ENCODE peak calls at places on chromosomes 1 and 21, in nine cellular contexts. W, I, C, Q, S, D, P, O and G are unnamed samples.

GRCh38 chr1:234188454-234188792 is 184.8 kb upstream of the COA6 start:
- DNase-seq in W (no peak), I (no peak), C (no peak), Q (no peak), S (no peak), D (no peak), P (no peak), O (peak), G (no peak)

GRCh38 chr1:196607940-196608339 is 300 bp downstream of the KCNT2 start:
- DNase-seq in W (no peak), I (no peak), C (no peak), Q (no peak), S (no peak), D (no peak), P (no peak), O (no peak), G (no peak)

GRCh38 chr1:227124461-227124860 is 184.4 kb downstream of the COQ8A start:
- DNase-seq in W (peak), I (no peak), C (no peak), Q (no peak), S (no peak), D (no peak), P (no peak), O (no peak), G (no peak)

GRCh38 chr1:241640149-241640866 is at the start of the genes CHML and OPN3:
- DNase-seq in W (peak), I (peak), C (peak), Q (no peak), S (peak), D (peak), P (peak), O (peak), G (peak)

GRCh38 chr21:46401186-46401910 is 57.3 kb upstream of the DIP2A start:
- DNase-seq in W (no peak), I (no peak), C (no peak), Q (no peak), S (no peak), D (no peak), P (peak), O (no peak), G (no peak)

GRCh38 chr1:29245876-29246275 is 9.6 kb downstream of the PTPRU start:
- DNase-seq in W (no peak), I (peak), C (no peak), Q (no peak), S (peak), D (no peak), P (no peak), O (no peak), G (no peak)

GRCh38 chr1:93807301-93807930 is 71.6 kb downstream of the DNTTIP2 start:
- DNase-seq in W (peak), I (no peak), C (no peak), Q (no peak), S (no peak), D (no peak), P (no peak), O (no peak), G (no peak)

GRCh38 chr1:28926629-28927441 is 12.5 kb downstream of the EPB41 start:
- DNase-seq in W (no peak), I (no peak), C (no peak), Q (no peak), S (no peak), D (peak), P (no peak), O (no peak), G (peak)

GRCh38 chr1:204711103-204711946 is 25.8 kb upstream of the LRRN2 start:
- DNase-seq in W (no peak), I (no peak), C (no peak), Q (no peak), S (no peak), D (no peak), P (no peak), O (no peak), G (no peak)

GRCh38 chr1:14599787-14600186 is 1.3 kb downstream of the KAZN start:
- DNase-seq in W (no peak), I (no peak), C (no peak), Q (no peak), S (no peak), D (no peak), P (no peak), O (no peak), G (peak)
- H3K4me3 ChIP-seq in W (peak), I (peak), C (peak), Q (no peak), S (no peak), D (no peak), P (no peak), O (no peak), G (peak)

GRCh38 chr1:183810756-183811155 is 5.8 kb downstream of the RGL1 start:
- DNase-seq in W (no peak), I (no peak), C (no peak), Q (no peak), S (no peak), D (no peak), P (no peak), O (no peak), G (no peak)

GRCh38 chr1:183807549-183808168 is 2.7 kb downstream of the RGL1 start:
- DNase-seq in W (peak), I (no peak), C (no peak), Q (peak), S (peak), D (no peak), P (no peak), O (no peak), G (peak)

GRCh38 chr1:183806650-183807049 is 1.7 kb downstream of the RGL1 start:
- DNase-seq in W (no peak), I (no peak), C (no peak), Q (no peak), S (no peak), D (no peak), P (no peak), O (no peak), G (no peak)

GRCh38 chr1:183810172-183810571 is 5.3 kb downstream of the RGL1 start:
- DNase-seq in W (peak), I (no peak), C (no peak), Q (no peak), S (no peak), D (no peak), P (no peak), O (no peak), G (no peak)

GRCh38 chr1:183808296-183809027 is 3.5 kb downstream of the RGL1 start:
- DNase-seq in W (no peak), I (no peak), C (no peak), Q (no peak), S (no peak), D (no peak), P (no peak), O (no peak), G (no peak)
- H3K4me3 ChIP-seq in W (no peak), I (no peak), C (no peak), Q (peak), S (no peak), D (no peak), P (peak), O (no peak), G (peak)

GRCh38 chr1:109983380-109984189 is 980 bp upstream of the AHCYL1 start:
- DNase-seq in W (no peak), I (no peak), C (no peak), Q (no peak), S (no peak), D (no peak), P (no peak), O (no peak), G (no peak)

GRCh38 chr1:109985251-109986053 is 887 bp downstream of the AHCYL1 start:
- DNase-seq in W (no peak), I (no peak), C (no peak), Q (no peak), S (no peak), D (no peak), P (no peak), O (no peak), G (no peak)

GRCh38 chr1:109986054-109986444 is 1.5 kb downstream of the AHCYL1 start:
- DNase-seq in W (no peak), I (no peak), C (no peak), Q (no peak), S (no peak), D (no peak), P (no peak), O (no peak), G (no peak)

GRCh38 chr1:109984456-109985250 is at the start of gene AHCYL1:
- DNase-seq in W (peak), I (peak), C (peak), Q (peak), S (peak), D (peak), P (peak), O (peak), G (peak)

GRCh38 chr1:109984190-109984455 is 442 bp upstream of the AHCYL1 start:
- DNase-seq in W (no peak), I (no peak), C (no peak), Q (no peak), S (no peak), D (no peak), P (no peak), O (no peak), G (no peak)
- H3K4me3 ChIP-seq in W (peak), I (peak), C (peak), Q (no peak), S (no peak), D (no peak), P (peak), O (peak), G (no peak)

GRCh38 chr1:39701092-39701460 is 9.8 kb upstream of the HPCAL4 start:
- DNase-seq in W (peak), I (no peak), C (no peak), Q (no peak), S (no peak), D (no peak), P (no peak), O (no peak), G (no peak)
- H3K4me3 ChIP-seq in W (peak), I (no peak), C (no peak), Q (no peak), S (no peak), D (no peak), P (no peak), O (no peak), G (no peak)

GRCh38 chr1:165828581-165829329 is 1.3 kb downstream of the UCK2 start:
- DNase-seq in W (peak), I (peak), C (peak), Q (peak), S (peak), D (no peak), P (peak), O (peak), G (peak)

GRCh38 chr1:165824269-165824643 is 3.2 kb upstream of the UCK2 start:
- DNase-seq in W (no peak), I (no peak), C (no peak), Q (no peak), S (no peak), D (no peak), P (no peak), O (no peak), G (no peak)

GRCh38 chr1:165828103-165828558 is 717 bp downstream of the UCK2 start:
- DNase-seq in W (peak), I (peak), C (peak), Q (no peak), S (peak), D (peak), P (peak), O (peak), G (peak)

GRCh38 chr1:165827199-165828102 is at the start of gene UCK2:
- DNase-seq in W (peak), I (peak), C (peak), Q (no peak), S (peak), D (peak), P (peak), O (peak), G (peak)

DNA sequence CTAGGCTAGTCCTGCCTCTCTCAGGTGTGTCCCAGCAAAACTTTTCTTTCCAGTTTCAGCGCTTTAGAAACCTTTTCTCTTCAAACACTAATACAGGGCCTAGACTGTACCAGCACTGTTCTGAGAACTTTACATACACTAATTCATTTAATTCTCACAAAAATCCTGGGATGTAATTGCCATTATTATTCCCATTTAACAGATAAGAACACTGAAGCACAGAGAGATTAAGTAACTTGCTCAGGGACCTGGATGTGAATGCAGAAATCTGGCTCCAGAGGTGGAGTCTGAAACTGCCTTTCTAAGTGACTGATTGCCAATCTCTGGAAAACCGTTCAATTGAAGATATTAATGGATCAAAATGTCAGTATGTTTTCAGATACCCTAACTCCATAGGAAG is 849 bp upstream of the UCK2 start:
- DNase-seq in W (no peak), I (no peak), C (no peak), Q (no peak), S (no peak), D (no peak), P (no peak), O (no peak), G (no peak)
- H3K4me3 ChIP-seq in W (peak), I (peak), C (no peak), Q (no peak), S (peak), D (no peak), P (peak), O (no peak), G (no peak)

DNA sequence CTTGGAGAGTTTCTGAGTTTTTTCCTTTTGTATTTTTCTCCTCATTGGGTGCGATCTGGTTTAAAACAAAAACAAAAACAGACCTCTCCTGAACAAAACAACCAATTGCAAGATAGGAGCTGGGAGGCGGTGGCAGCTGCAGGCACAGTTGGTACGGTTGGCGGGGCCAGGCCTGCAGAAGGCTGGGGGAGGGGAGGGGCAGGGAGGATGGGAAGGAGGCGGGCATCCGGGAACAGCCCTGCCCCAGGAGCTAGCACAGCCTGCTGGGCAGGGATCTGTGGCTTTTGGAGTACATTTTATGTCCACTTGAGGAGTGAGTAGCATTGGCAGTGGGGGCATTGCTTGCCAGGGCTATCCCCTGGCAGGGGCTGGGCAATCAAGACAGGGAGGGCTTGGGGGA is 5.2 kb downstream of the CAPN9 start:
- DNase-seq in W (no peak), I (no peak), C (peak), Q (no peak), S (no peak), D (no peak), P (no peak), O (no peak), G (no peak)
- H3K4me3 ChIP-seq in W (no peak), I (no peak), C (no peak), Q (no peak), S (no peak), D (no peak), P (no peak), O (no peak), G (no peak)

GRCh38 chr1:193185861-193186714 is at the start of gene B3GALT2:
- DNase-seq in W (peak), I (peak), C (no peak), Q (no peak), S (no peak), D (no peak), P (no peak), O (peak), G (no peak)
- H3K4me3 ChIP-seq in W (peak), I (no peak), C (no peak), Q (peak), S (peak), D (peak), P (peak), O (peak), G (no peak)

GRCh38 chr1:236059011-236059410 is 5.9 kb downstream of the NID1 start:
- DNase-seq in W (no peak), I (no peak), C (no peak), Q (no peak), S (no peak), D (no peak), P (no peak), O (no peak), G (no peak)
- H3K4me3 ChIP-seq in W (no peak), I (no peak), C (no peak), Q (peak), S (no peak), D (no peak), P (peak), O (no peak), G (no peak)

GRCh38 chr1:155017946-155018316 is 15.3 kb downstream of the ZBTB7B start:
- DNase-seq in W (no peak), I (no peak), C (peak), Q (no peak), S (no peak), D (no peak), P (no peak), O (peak), G (no peak)
- H3K4me3 ChIP-seq in W (no peak), I (no peak), C (peak), Q (peak), S (peak), D (no peak), P (peak), O (peak), G (peak)

DNA sequence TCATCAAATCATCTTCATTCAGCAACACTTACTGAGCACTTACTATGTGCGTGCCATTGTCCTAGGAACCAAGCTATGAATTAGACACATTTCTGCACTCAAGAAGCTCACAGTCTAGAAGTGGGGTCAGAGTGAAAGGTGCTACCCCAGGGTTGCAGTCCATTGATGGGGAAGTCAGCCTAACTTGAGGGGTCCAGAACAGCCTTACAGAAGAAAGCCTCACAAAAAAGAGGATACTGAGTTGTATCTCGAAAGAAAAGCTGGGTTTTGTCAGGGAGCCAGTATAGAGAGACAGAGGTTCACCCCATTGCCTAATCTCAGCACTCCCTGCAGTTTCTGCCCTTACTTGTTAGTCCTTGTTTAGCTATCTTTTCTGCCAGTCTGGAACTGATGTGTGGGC is 153.1 kb upstream of the JUN start:
- DNase-seq in W (no peak), I (no peak), C (no peak), Q (no peak), S (no peak), D (no peak), P (no peak), O (no peak), G (no peak)
- H3K4me3 ChIP-seq in W (no peak), I (no peak), C (no peak), Q (no peak), S (no peak), D (no peak), P (no peak), O (no peak), G (no peak)